ENCODE peak calls at places on chromosomes 3 and 15, in nine cellular contexts. X is left cardiac atrium; E is body of pancreas; R is spleen; L is occipital lobe; J is Ammon's horn; K is activated CD4-positive, alpha-beta T cell treated with anti-CD3 and anti-CD28 coated beads for 48 hours; V is globus pallidus; N is EH. U is an unnamed sample.

GRCh38 chr15:77733579-77734300 is 101.0 kb upstream of the LINGO1 start:
- DNase-seq in X (no peak), E (no peak), R (no peak), L (no peak), J (no peak), K (no peak), V (no peak), N (no peak), U (no peak)

GRCh38 chr3:149315694-149316093 is 17.7 kb downstream of the TM4SF18 start:
- DNase-seq in X (peak), E (no peak), R (no peak), L (no peak), J (no peak), K (no peak), V (no peak), N (no peak), U (no peak)

GRCh38 chr3:104273046-104273649 is 1093.6 kb upstream of the ALCAM start:
- DNase-seq in X (no peak), E (no peak), R (no peak), L (no peak), J (peak), K (no peak), V (peak), N (peak), U (no peak)

GRCh38 chr3:72699631-72700030 is 148.6 kb downstream of the SHQ1 start:
- DNase-seq in X (no peak), E (no peak), R (no peak), L (no peak), J (no peak), K (no peak), V (no peak), N (no peak), U (no peak)

GRCh38 chr3:109927161-109927560 is 589.8 kb upstream of the DPPA4 start:
- DNase-seq in X (no peak), E (no peak), R (no peak), L (no peak), J (no peak), K (peak), V (no peak), N (peak), U (no peak)

GRCh38 chr3:85912981-85913380 is 954.2 kb downstream of the CADM2 start:
- DNase-seq in X (no peak), E (no peak), R (no peak), L (no peak), J (no peak), K (no peak), V (no peak), N (no peak), U (no peak)

GRCh38 chr3:196646736-196647216 is 7.3 kb downstream of the NRROS start:
- DNase-seq in X (no peak), E (no peak), R (no peak), L (no peak), J (no peak), K (no peak), V (no peak), N (no peak), U (no peak)

GRCh38 chr3:10344147-10344943 is 23.4 kb upstream of the SEC13 start:
- DNase-seq in X (peak), E (peak), R (peak), L (no peak), J (peak), K (peak), V (peak), N (peak), U (no peak)

GRCh38 chr3:48656841-48657281 is 5.8 kb downstream of the CELSR3 start:
- DNase-seq in X (no peak), E (no peak), R (no peak), L (no peak), J (no peak), K (peak), V (no peak), N (peak), U (no peak)

GRCh38 chr3:113783463-113783862 is 36.6 kb downstream of the ATP6V1A start:
- DNase-seq in X (no peak), E (no peak), R (no peak), L (no peak), J (peak), K (no peak), V (no peak), N (peak), U (no peak)

GRCh38 chr3:55486857-55487375 is at the start of gene WNT5A:
- DNase-seq in X (peak), E (peak), R (peak), L (no peak), J (no peak), K (no peak), V (no peak), N (peak), U (no peak)

GRCh38 chr3:178669046-178669445 is 132.8 kb downstream of the KCNMB2 start:
- DNase-seq in X (no peak), E (no peak), R (no peak), L (no peak), J (no peak), K (no peak), V (no peak), N (peak), U (no peak)

GRCh38 chr3:161333696-161334095 is 37.6 kb downstream of the SPTSSB start:
- DNase-seq in X (no peak), E (no peak), R (no peak), L (no peak), J (peak), K (no peak), V (peak), N (no peak), U (no peak)

GRCh38 chr3:37961622-37962455 is 28.7 kb upstream of the VILL start:
- DNase-seq in X (no peak), E (no peak), R (no peak), L (no peak), J (no peak), K (no peak), V (no peak), N (peak), U (no peak)

GRCh38 chr3:175193815-175194518 is 334.8 kb downstream of the NAALADL2 start:
- DNase-seq in X (no peak), E (no peak), R (no peak), L (no peak), J (peak), K (no peak), V (no peak), N (peak), U (no peak)

GRCh38 chr15:53962646-53963561 is 15.3 kb upstream of the UNC13C start:
- DNase-seq in X (peak), E (peak), R (no peak), L (no peak), J (peak), K (peak), V (no peak), N (no peak), U (no peak)